ENCODE peak calls at places on chromosome 4, in nine cellular contexts. One of them, this sample, is unnamed.

GRCh38 chr4:40046311-40046980 is 10.2 kb upstream of the N4BP2 start:
- DNase-seq in HCT116: no peak
- DNase-seq in esophagus squamous epithelium: no peak
- DNase-seq in ovary: peak; percentile 38
- DNase-seq in breast epithelium: no peak
- DNase-seq in upper lobe of left lung: no peak
- DNase-seq in K562: no peak
- DNase-seq in IMR-90: peak; percentile 64
- DNase-seq in uterus: no peak
- DNase-seq in this sample: peak; percentile 50

GRCh38 chr4:151671541-151672059 is 89.2 kb downstream of the GATB start:
- DNase-seq in HCT116: no peak
- DNase-seq in K562: peak; percentile 62
- DNase-seq in esophagus squamous epithelium: no peak
- DNase-seq in uterus: no peak
- DNase-seq in IMR-90: no peak
- DNase-seq in ovary: no peak
- DNase-seq in breast epithelium: no peak
- DNase-seq in upper lobe of left lung: no peak
- DNase-seq in this sample: no peak

GRCh38 chr4:128123036-128123435 is 61.9 kb downstream of the LARP1B start:
- DNase-seq in breast epithelium: no peak
- DNase-seq in uterus: no peak
- DNase-seq in ovary: no peak
- DNase-seq in IMR-90: no peak
- DNase-seq in esophagus squamous epithelium: no peak
- DNase-seq in HCT116: no peak
- DNase-seq in upper lobe of left lung: no peak
- DNase-seq in K562: no peak
- DNase-seq in this sample: no peak

GRCh38 chr4:19987746-19988145 is 264.0 kb upstream of the SLIT2 start:
- DNase-seq in IMR-90: peak; percentile 75
- DNase-seq in ovary: no peak
- DNase-seq in HCT116: no peak
- DNase-seq in esophagus squamous epithelium: no peak
- DNase-seq in uterus: no peak
- DNase-seq in K562: no peak
- DNase-seq in breast epithelium: no peak
- DNase-seq in upper lobe of left lung: no peak
- DNase-seq in this sample: no peak

GRCh38 chr4:168766537-168767316 is 243.3 kb downstream of the CBR4 start:
- DNase-seq in esophagus squamous epithelium: no peak
- DNase-seq in K562: no peak
- DNase-seq in IMR-90: peak; percentile 88
- DNase-seq in uterus: no peak
- DNase-seq in upper lobe of left lung: no peak
- DNase-seq in ovary: no peak
- DNase-seq in HCT116: no peak
- DNase-seq in breast epithelium: no peak
- DNase-seq in this sample: no peak

GRCh38 chr4:37890501-37891220 is at the start of gene TBC1D1:
- DNase-seq in HCT116: no peak
- DNase-seq in esophagus squamous epithelium: peak; percentile 4
- DNase-seq in IMR-90: no peak
- DNase-seq in upper lobe of left lung: peak; percentile 91
- DNase-seq in uterus: peak; percentile 66
- DNase-seq in K562: no peak
- DNase-seq in ovary: peak; percentile 59
- DNase-seq in breast epithelium: no peak
- DNase-seq in this sample: peak; percentile 81

GRCh38 chr4:77358315-77358928 is 201.4 kb downstream of the CCNG2 start:
- DNase-seq in HCT116: peak; percentile 16
- DNase-seq in uterus: no peak
- DNase-seq in ovary: no peak
- DNase-seq in upper lobe of left lung: no peak
- DNase-seq in K562: peak; percentile 59
- DNase-seq in IMR-90: peak; percentile 40
- DNase-seq in breast epithelium: no peak
- DNase-seq in esophagus squamous epithelium: no peak
- DNase-seq in this sample: no peak

GRCh38 chr4:139176299-139177048 is 544 bp downstream of the ELF2 start:
- DNase-seq in esophagus squamous epithelium: peak; percentile 23
- DNase-seq in K562: peak; percentile 78
- DNase-seq in ovary: peak; percentile 88
- DNase-seq in uterus: peak; percentile 81
- DNase-seq in IMR-90: peak; percentile 79
- DNase-seq in HCT116: peak; percentile 43
- DNase-seq in upper lobe of left lung: peak; percentile 96
- DNase-seq in breast epithelium: peak; percentile 79
- DNase-seq in this sample: peak; percentile 84

GRCh38 chr4:151031831-151032605 is 16.9 kb upstream of the LRBA start:
- DNase-seq in breast epithelium: no peak
- DNase-seq in uterus: no peak
- DNase-seq in HCT116: no peak
- DNase-seq in esophagus squamous epithelium: no peak
- DNase-seq in IMR-90: peak; percentile 71
- DNase-seq in K562: peak; percentile 29
- DNase-seq in ovary: no peak
- DNase-seq in upper lobe of left lung: no peak
- DNase-seq in this sample: no peak

GRCh38 chr4:101584306-101584705 is 206.2 kb upstream of the BANK1 start:
- DNase-seq in ovary: no peak
- DNase-seq in uterus: no peak
- DNase-seq in breast epithelium: no peak
- DNase-seq in upper lobe of left lung: no peak
- DNase-seq in IMR-90: no peak
- DNase-seq in esophagus squamous epithelium: no peak
- DNase-seq in HCT116: no peak
- DNase-seq in K562: no peak
- DNase-seq in this sample: no peak

GRCh38 chr4:145734051-145734450 is 54.1 kb downstream of the C4orf51 start:
- DNase-seq in upper lobe of left lung: no peak
- DNase-seq in K562: no peak
- DNase-seq in ovary: no peak
- DNase-seq in uterus: no peak
- DNase-seq in esophagus squamous epithelium: no peak
- DNase-seq in breast epithelium: no peak
- DNase-seq in IMR-90: no peak
- DNase-seq in HCT116: no peak
- DNase-seq in this sample: no peak

GRCh38 chr4:145732895-145733880 is 53.2 kb downstream of the C4orf51 start:
- DNase-seq in esophagus squamous epithelium: peak; percentile 35
- DNase-seq in IMR-90: peak; percentile 89
- DNase-seq in K562: peak; percentile 94
- DNase-seq in uterus: peak; percentile 97
- DNase-seq in ovary: peak; percentile 96
- DNase-seq in breast epithelium: peak; percentile 97
- DNase-seq in upper lobe of left lung: peak; percentile 98
- DNase-seq in HCT116: peak; percentile 76
- DNase-seq in this sample: peak; percentile 95

GRCh38 chr4:145732416-145732815 is 52.5 kb downstream of the C4orf51 start:
- DNase-seq in esophagus squamous epithelium: no peak
- DNase-seq in IMR-90: no peak
- DNase-seq in uterus: no peak
- DNase-seq in breast epithelium: no peak
- DNase-seq in ovary: no peak
- DNase-seq in K562: no peak
- DNase-seq in HCT116: no peak
- DNase-seq in upper lobe of left lung: no peak
- DNase-seq in this sample: peak; percentile 14

GRCh38 chr4:145731026-145731425 is 51.1 kb downstream of the C4orf51 start:
- DNase-seq in esophagus squamous epithelium: no peak
- DNase-seq in ovary: no peak
- DNase-seq in K562: no peak
- DNase-seq in IMR-90: peak; percentile 90
- DNase-seq in breast epithelium: no peak
- DNase-seq in upper lobe of left lung: no peak
- DNase-seq in HCT116: no peak
- DNase-seq in uterus: no peak
- DNase-seq in this sample: peak; percentile 60

DNA sequence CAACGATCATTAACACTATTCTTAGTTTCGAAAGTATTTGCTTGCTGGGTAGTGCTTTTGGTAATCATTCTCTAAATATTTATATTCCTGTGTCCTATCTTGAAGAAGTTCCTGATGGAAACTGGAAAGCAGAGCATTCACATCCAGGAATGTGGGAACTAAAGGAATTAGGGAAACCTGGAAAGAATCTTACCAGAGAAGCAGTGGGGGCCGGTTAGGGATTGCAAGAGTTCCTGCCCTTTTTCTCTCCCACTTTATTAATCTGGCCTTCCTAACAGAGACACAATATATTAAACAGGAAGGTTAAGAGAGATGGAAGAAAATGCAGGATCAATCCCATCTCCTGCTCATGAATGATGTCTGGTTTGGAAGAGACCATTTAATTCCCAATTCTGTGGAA is 52.1 kb downstream of the C4orf51 start:
- DNase-seq in upper lobe of left lung: no peak
- DNase-seq in ovary: no peak
- DNase-seq in esophagus squamous epithelium: no peak
- DNase-seq in IMR-90: no peak
- DNase-seq in HCT116: no peak
- DNase-seq in breast epithelium: no peak
- DNase-seq in uterus: no peak
- DNase-seq in K562: no peak
- DNase-seq in this sample: no peak
- H3K4me3 ChIP-seq in upper lobe of left lung: peak overlapping the region; percentile 63
- H3K4me3 ChIP-seq in ovary: no peak overlapping the region
- H3K4me3 ChIP-seq in esophagus squamous epithelium: peak overlapping the region; percentile 81
- H3K4me3 ChIP-seq in IMR-90: no peak overlapping the region
- H3K4me3 ChIP-seq in HCT116: no peak overlapping the region
- H3K4me3 ChIP-seq in breast epithelium: no peak overlapping the region
- H3K4me3 ChIP-seq in uterus: peak overlapping the region; percentile 65
- H3K4me3 ChIP-seq in K562: no peak overlapping the region
- H3K4me3 ChIP-seq in this sample: no peak overlapping the region

GRCh38 chr4:7559741-7560376 is 125.1 kb upstream of the PSAPL1 start:
- DNase-seq in HCT116: no peak
- DNase-seq in K562: no peak
- DNase-seq in ovary: no peak
- DNase-seq in esophagus squamous epithelium: no peak
- DNase-seq in uterus: no peak
- DNase-seq in breast epithelium: no peak
- DNase-seq in upper lobe of left lung: no peak
- DNase-seq in IMR-90: no peak
- DNase-seq in this sample: no peak
- TF ChIP-seq POLR2A in HCT116: no peak
- TF ChIP-seq POLR2A in K562: no peak
- TF ChIP-seq POLR2A in ovary: no peak
- TF ChIP-seq POLR2A in esophagus squamous epithelium: no peak
- TF ChIP-seq POLR2A in uterus: no peak
- TF ChIP-seq POLR2A in breast epithelium: no peak
- TF ChIP-seq POLR2A in upper lobe of left lung: no peak
- TF ChIP-seq POLR2A in IMR-90: no peak
- TF ChIP-seq POLR2A in this sample: no peak

DNA sequence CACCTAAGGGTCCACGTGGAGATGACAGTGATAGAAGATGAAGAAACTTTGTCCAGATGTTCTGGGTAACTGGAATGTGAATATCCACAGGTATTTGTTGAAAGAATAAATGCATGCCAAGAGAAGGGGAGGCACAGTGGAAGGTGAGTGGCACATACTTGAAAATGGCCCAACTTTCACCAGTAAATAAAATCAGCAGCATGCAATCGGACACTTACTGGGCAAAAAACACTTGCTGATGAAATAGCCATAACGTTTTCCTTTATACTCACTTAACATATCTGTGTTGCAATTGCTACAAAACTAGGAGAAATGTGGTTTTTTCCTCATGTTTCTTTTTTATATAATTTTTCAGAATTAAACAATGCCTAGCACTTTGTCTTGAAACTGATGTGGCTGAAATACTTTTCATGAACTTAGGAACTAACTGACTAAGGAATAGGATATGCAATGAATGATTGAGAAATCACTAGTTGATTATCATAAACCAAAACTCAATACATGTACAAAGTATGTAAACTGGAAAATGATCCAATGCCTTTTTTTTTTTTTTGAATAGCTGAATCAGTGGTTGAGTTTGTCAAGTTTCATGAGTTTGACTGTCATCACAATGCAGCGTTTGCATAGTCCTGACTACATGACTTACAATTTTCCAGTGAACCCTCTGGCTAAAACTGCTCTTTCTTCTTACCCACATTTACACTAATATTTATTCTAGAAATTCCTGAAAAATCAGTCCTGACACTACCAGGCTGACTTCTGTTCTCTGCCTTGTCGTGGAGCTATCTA is 127.4 kb downstream of the CPE start:
- DNase-seq in esophagus squamous epithelium: no peak
- DNase-seq in uterus: no peak
- DNase-seq in IMR-90: peak; percentile 30
- DNase-seq in ovary: no peak
- DNase-seq in K562: no peak
- DNase-seq in breast epithelium: no peak
- DNase-seq in upper lobe of left lung: no peak
- DNase-seq in HCT116: no peak
- DNase-seq in this sample: no peak
- H3K27ac ChIP-seq in esophagus squamous epithelium: no peak overlapping the region
- H3K27ac ChIP-seq in uterus: no peak overlapping the region
- H3K27ac ChIP-seq in IMR-90: peak overlapping the region; percentile 15
- H3K27ac ChIP-seq in ovary: no peak overlapping the region
- H3K27ac ChIP-seq in K562: no peak overlapping the region
- H3K27ac ChIP-seq in breast epithelium: no peak overlapping the region
- H3K27ac ChIP-seq in upper lobe of left lung: no peak overlapping the region
- H3K27ac ChIP-seq in HCT116: no peak overlapping the region
- H3K27ac ChIP-seq in this sample: no peak overlapping the region

GRCh38 chr4:126897038-126897437 is 735.7 kb upstream of the INTU start:
- DNase-seq in breast epithelium: no peak
- DNase-seq in K562: no peak
- DNase-seq in ovary: no peak
- DNase-seq in upper lobe of left lung: no peak
- DNase-seq in HCT116: no peak
- DNase-seq in uterus: no peak
- DNase-seq in esophagus squamous epithelium: no peak
- DNase-seq in IMR-90: no peak
- DNase-seq in this sample: no peak
- H3K4me3 ChIP-seq in breast epithelium: no peak overlapping the region
- H3K4me3 ChIP-seq in K562: no peak overlapping the region
- H3K4me3 ChIP-seq in ovary: no peak overlapping the region
- H3K4me3 ChIP-seq in upper lobe of left lung: no peak overlapping the region
- H3K4me3 ChIP-seq in HCT116: no peak overlapping the region
- H3K4me3 ChIP-seq in uterus: no peak overlapping the region
- H3K4me3 ChIP-seq in esophagus squamous epithelium: no peak overlapping the region
- H3K4me3 ChIP-seq in IMR-90: no peak overlapping the region
- H3K4me3 ChIP-seq in this sample: no peak overlapping the region

DNA sequence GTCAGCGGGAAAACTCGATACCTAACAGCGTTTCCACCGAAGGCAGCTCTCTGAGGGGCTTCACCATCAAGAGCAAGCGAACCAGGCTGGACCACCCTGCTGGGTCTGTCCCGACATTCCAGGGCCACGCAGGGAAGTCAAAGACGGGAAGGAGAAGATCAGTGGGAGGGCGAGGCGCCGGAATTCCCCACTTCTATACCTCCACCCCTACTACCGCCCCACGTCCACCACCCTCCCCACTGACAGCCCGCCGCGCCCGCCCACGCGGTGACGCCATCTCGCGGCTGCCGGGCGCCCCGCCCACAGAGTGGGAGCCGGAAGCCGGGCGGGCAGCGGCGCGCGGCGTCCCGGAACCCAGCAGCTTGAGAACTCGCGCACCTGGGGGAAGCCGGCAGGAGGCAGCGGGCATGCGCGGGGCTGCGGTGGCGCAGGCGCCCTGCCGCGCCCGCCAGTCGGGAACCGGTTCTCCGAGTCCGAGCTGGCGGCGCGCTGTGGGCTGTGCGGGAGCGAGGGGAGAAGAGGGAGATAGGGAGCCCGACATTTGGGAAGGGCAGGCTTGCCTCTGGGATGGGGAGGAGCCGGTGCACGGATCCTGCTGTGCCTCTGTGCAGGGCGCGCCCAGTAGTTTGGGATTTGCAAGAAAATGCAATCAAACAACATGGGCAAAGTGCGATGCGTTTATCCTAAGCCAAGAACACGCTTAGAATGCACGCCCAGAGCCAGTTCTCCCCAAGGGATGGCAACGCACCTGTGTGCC is 3.2 kb upstream of the STIM2 start:
- DNase-seq in upper lobe of left lung: peak; percentile 99
- DNase-seq in uterus: peak; percentile 89
- DNase-seq in HCT116: peak; percentile 67
- DNase-seq in IMR-90: peak; percentile 84
- DNase-seq in esophagus squamous epithelium: peak; percentile 67
- DNase-seq in breast epithelium: peak; percentile 88
- DNase-seq in K562: peak; percentile 89
- DNase-seq in ovary: peak; percentile 91
- DNase-seq in this sample: peak; percentile 93
- TF ChIP-seq POLR2A in upper lobe of left lung: peak; percentile 92
- TF ChIP-seq POLR2A in uterus: peak; percentile 74
- TF ChIP-seq POLR2A in HCT116: peak; percentile 72
- TF ChIP-seq POLR2A in IMR-90: no peak
- TF ChIP-seq POLR2A in esophagus squamous epithelium: peak; percentile 58
- TF ChIP-seq POLR2A in breast epithelium: no peak
- TF ChIP-seq POLR2A in K562: peak; percentile 83
- TF ChIP-seq POLR2A in ovary: peak; percentile 76
- TF ChIP-seq POLR2A in this sample: peak; percentile 73

This sample was measured in transverse colon.